ENCODE peak calls at places on chromosomes 3 and 15, in seven cellular contexts. E is lung, M is right lobe of liver, Z is pancreas, U is PC-3, C is tibial artery, Q is fibroblast of lung. N is an unnamed sample. For H3K9me3 and H3K4me1, the result is how much of the 10 kb centered on the place peaks cover.

GRCh38 chr3:127899769-127900168 is 15.3 kb upstream of the KBTBD12 start:
- DNase-seq in E (no peak), Q (no peak), Z (no peak), C (no peak), M (no peak), U (no peak), N (no peak)

GRCh38 chr3:140972833-140973232 is 31.2 kb downstream of the SLC25A36 start:
- DNase-seq in Z (no peak), E (no peak), C (no peak), U (peak), M (no peak), Q (peak), N (no peak)

GRCh38 chr3:149273096-149273751 is 51.6 kb upstream of the CP start:
- DNase-seq in U (peak), M (no peak), C (no peak), E (peak), Z (peak), Q (peak), N (peak)

GRCh38 chr15:82540984-82541431 is 751 bp upstream of the RPS17 start:
- DNase-seq in E (peak), U (no peak), Z (no peak), C (no peak), Q (peak), M (peak), N (no peak)

GRCh38 chr15:25712192-25712960 is 150.8 kb downstream of the ATP10A start:
- DNase-seq in Z (no peak), Q (no peak), U (no peak), C (peak), E (no peak), M (no peak), N (no peak)

GRCh38 chr3:126923895-126924294 is 59.0 kb upstream of the PLXNA1 start:
- DNase-seq in C (peak), M (no peak), U (no peak), E (no peak), Z (no peak), Q (no peak), N (no peak)

GRCh38 chr3:13133011-13133410 is 59.8 kb upstream of the IQSEC1 start:
- DNase-seq in Z (no peak), Q (no peak), C (no peak), E (no peak), U (no peak), M (peak), N (no peak)

GRCh38 chr3:21599890-21600289 is 151.1 kb downstream of the ZNF385D start:
- DNase-seq in M (no peak), Q (no peak), C (no peak), E (no peak), Z (no peak), U (no peak), N (no peak)

GRCh38 chr3:170767576-170767941 is 102.4 kb downstream of the RPL22L1 start:
- DNase-seq in C (no peak), E (no peak), U (no peak), M (no peak), Z (no peak), Q (peak), N (no peak)

GRCh38 chr15:40942865-40943264 is 10.4 kb upstream of the CHAC1 start:
- DNase-seq in Q (no peak), E (peak), Z (no peak), U (no peak), M (no peak), C (no peak), N (no peak)

GRCh38 chr3:8460050-8460708 is 41.4 kb upstream of the LMCD1 start:
- DNase-seq in M (no peak), U (no peak), Z (no peak), C (no peak), Q (peak), E (no peak), N (no peak)

GRCh38 chr15:44598892-44599291 is 61.9 kb downstream of the EIF3J start:
- DNase-seq in C (no peak), Z (no peak), Q (peak), E (no peak), M (no peak), U (no peak), N (no peak)

GRCh38 chr15:68051109-68051508 is 3.0 kb upstream of the PIAS1 start:
- DNase-seq in Z (no peak), E (no peak), U (no peak), C (no peak), Q (no peak), M (no peak), N (no peak)

GRCh38 chr3:41462103-41462691 is 262.9 kb downstream of the CTNNB1 start:
- DNase-seq in Q (peak), E (no peak), Z (no peak), U (peak), C (no peak), M (no peak), N (no peak)

GRCh38 chr3:54957711-54958110 is 29.9 kb upstream of the LRTM1 start:
- DNase-seq in Z (no peak), U (no peak), M (no peak), E (no peak), Q (peak), C (no peak), N (no peak)

GRCh38 chr3:9600597-9600996 is 47.0 kb upstream of the LHFPL4 start:
- DNase-seq in E (peak), Q (peak), Z (peak), M (no peak), C (no peak), U (no peak), N (peak)

GRCh38 chr3:17489139-17489538 is 253.3 kb downstream of the TBC1D5 start:
- DNase-seq in U (peak), E (no peak), M (no peak), Z (no peak), Q (peak), C (no peak), N (no peak)
- H3K9me3 ChIP-seq in U (under half), E (under half), M (under half), Z (under half), Q (under half), C (under half), N (under half)

GRCh38 chr3:64344721-64345207 is 119.5 kb upstream of the PRICKLE2 start:
- DNase-seq in M (no peak), C (no peak), Q (peak), E (no peak), U (peak), Z (no peak), N (no peak)
- H3K4me1 ChIP-seq in M (under half), C (under half), Q (under half), E (under half), U (under half), Z (under half), N (under half)

GRCh38 chr3:12046406-12046805 is 42.2 kb downstream of the SYN2 start:
- DNase-seq in U (peak), C (no peak), Z (no peak), E (no peak), M (no peak), Q (no peak), N (no peak)
- TF ChIP-seq CTCF in U (peak), C (no peak), Z (no peak), E (no peak), M (no peak), Q (no peak), N (peak)

GRCh38 chr3:105691053-105691452 is 177.8 kb downstream of the CBLB start:
- DNase-seq in C (no peak), M (no peak), U (no peak), Z (no peak), Q (peak), E (no peak), N (no peak)
- H3K9me3 ChIP-seq in C (under half), M (under half), U (under half), Z (under half), Q (under half), E (under half), N (under half)

GRCh38 chr3:30633718-30634117 is 27.3 kb downstream of the TGFBR2 start:
- DNase-seq in U (no peak), Q (no peak), C (no peak), M (no peak), Z (no peak), E (no peak), N (no peak)
- H3K4me1 ChIP-seq in U (under half), Q (under half), C (under half), M (under half), Z (under half), E (under half), N (under half)

GRCh38 chr3:119428538-119428937 is 34.9 kb downstream of the TMEM39A start:
- DNase-seq in Q (no peak), M (no peak), Z (no peak), C (no peak), E (no peak), U (no peak), N (peak)
- TF ChIP-seq CTCF in Q (no peak), M (no peak), Z (no peak), C (no peak), E (no peak), U (peak), N (peak)

GRCh38 chr3:152038491-152038890 is 165.0 kb downstream of the SUCNR1 start:
- DNase-seq in U (no peak), C (no peak), E (no peak), M (no peak), Z (no peak), Q (no peak), N (no peak)
- H3K9me3 ChIP-seq in U (under half), C (under half), E (under half), M (under half), Z (under half), Q (under half), N (under half)

N was measured in BE2C.